ENCODE peak calls at places on chromosome 10, in five cellular contexts. W is brain microvascular endothelial cell, C is thoracic aorta, A is MM.1S, U is heart right ventricle. I is an unnamed sample.

GRCh38 chr10:38118072-38118807 is 24.1 kb downstream of the ZNF37A start:
- DNase-seq in W (no peak), C (no peak), A (no peak), U (no peak), I (no peak)

GRCh38 chr10:119090026-119090808 is 9.6 kb upstream of the EIF3A start:
- DNase-seq in W (no peak), C (no peak), A (no peak), U (no peak), I (peak)

GRCh38 chr10:17075510-17075909 is 54.1 kb downstream of the CUBN start:
- DNase-seq in W (peak), C (no peak), A (no peak), U (no peak), I (no peak)

GRCh38 chr10:78471723-78472541 is 438.3 kb downstream of the RPS24 start:
- DNase-seq in W (no peak), C (no peak), A (no peak), U (no peak), I (peak)

GRCh38 chr10:77555591-77556212 is 81.9 kb downstream of the KCNMA1 start:
- DNase-seq in W (no peak), C (no peak), A (no peak), U (no peak), I (no peak)

GRCh38 chr10:18164093-18164492 is 23.9 kb downstream of the CACNB2 start:
- DNase-seq in W (peak), C (no peak), A (no peak), U (no peak), I (no peak)

GRCh38 chr10:63515002-63515763 is 6.0 kb upstream of the REEP3 start:
- DNase-seq in W (peak), C (no peak), A (no peak), U (peak), I (no peak)

GRCh38 chr10:44706745-44707144 is 204.4 kb upstream of the TMEM72 start:
- DNase-seq in W (peak), C (no peak), A (no peak), U (no peak), I (no peak)

GRCh38 chr10:133379152-133379800 is at the start of gene PAOX:
- DNase-seq in W (no peak), C (no peak), A (peak), U (peak), I (peak)

GRCh38 chr10:109866168-109866994 is 56.9 kb downstream of the XPNPEP1 start:
- DNase-seq in W (peak), C (no peak), A (no peak), U (peak), I (peak)
- TF ChIP-seq CTCF in W (peak), C (no peak), A (peak), U (peak), I (no peak)

DNA sequence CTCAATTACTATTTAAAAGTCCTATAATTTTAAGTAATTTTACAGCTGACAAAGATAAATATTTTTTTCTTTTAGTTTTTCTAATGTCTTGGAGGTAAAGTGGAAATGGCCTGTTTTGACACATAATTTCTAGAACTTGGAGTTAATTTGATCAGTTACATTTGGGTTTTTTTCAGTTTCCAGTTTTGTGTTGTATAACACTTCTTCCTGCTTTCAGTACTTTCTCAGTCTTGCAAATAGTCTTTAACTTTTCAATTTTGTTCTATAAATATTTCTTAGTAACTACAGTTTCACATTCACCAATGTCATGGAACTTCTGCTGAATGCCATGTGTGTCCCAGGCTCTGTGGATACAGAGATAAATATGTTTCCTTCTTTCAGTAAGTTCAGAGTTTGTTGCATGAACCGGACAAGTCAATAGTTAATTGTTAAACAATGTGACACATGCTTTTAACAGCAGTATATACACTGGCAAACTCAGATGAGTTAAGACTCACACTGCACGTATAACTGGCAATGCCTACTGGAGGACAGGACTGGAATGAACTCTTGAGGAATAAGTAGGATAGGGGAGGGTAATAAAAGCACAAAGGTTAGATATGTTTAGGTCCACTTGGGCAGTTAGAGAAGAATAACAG is 4.6 kb downstream of the SHOC2 start:
- DNase-seq in W (no peak), C (no peak), A (no peak), U (no peak), I (no peak)
- H3K4me3 ChIP-seq in W (no peak), C (no peak), A (no peak), U (no peak), I (no peak)

GRCh38 chr10:68027429-68027828 is 47.7 kb downstream of the HERC4 start:
- DNase-seq in W (no peak), C (no peak), A (no peak), U (no peak), I (no peak)

DNA sequence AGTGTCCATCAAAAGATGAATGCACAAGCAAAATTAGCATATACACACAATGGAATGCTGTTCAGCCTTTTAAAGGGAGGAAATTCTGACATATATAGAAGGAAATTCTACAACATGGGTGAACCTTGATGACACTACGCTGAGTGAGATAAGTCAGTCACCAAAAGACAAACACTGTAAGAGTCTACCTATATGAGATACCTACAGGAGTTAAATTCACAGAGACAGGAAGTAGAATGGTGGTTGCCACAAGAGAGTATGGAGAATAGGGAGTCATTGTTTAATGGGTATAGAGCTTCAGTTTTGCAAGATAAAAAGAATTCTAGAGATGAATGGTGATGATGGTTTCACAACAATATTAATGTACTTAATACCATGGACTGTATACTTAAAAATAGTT is 51.8 kb downstream of the HERC4 start:
- DNase-seq in W (no peak), C (no peak), A (no peak), U (no peak), I (no peak)
- H3K27ac ChIP-seq in W (no peak), C (no peak), A (no peak), U (no peak), I (no peak)

GRCh38 chr10:35375091-35375765 is 38.9 kb downstream of the CCNY start:
- DNase-seq in W (no peak), C (no peak), A (no peak), U (no peak), I (no peak)
- TF ChIP-seq CTCF in W (peak), C (no peak), A (no peak), U (no peak), I (no peak)

GRCh38 chr10:101843032-101843991 is at the start of gene KCNIP2:
- DNase-seq in W (no peak), C (no peak), A (no peak), U (peak), I (no peak)
- H3K4me3 ChIP-seq in W (peak), C (peak), A (no peak), U (peak), I (no peak)

GRCh38 chr10:5970527-5970926 is 6.8 kb downstream of the IL15RA start:
- DNase-seq in W (no peak), C (no peak), A (no peak), U (no peak), I (peak)
- H3K27ac ChIP-seq in W (no peak), C (no peak), A (no peak), U (peak), I (peak)

GRCh38 chr10:6912929-6913328 is 332.9 kb upstream of the PRKCQ start:
- DNase-seq in W (no peak), C (no peak), A (peak), U (no peak), I (no peak)
- TF ChIP-seq CTCF in W (no peak), C (no peak), A (no peak), U (no peak), I (no peak)

GRCh38 chr10:24858908-24859270 is 93.5 kb downstream of the PRTFDC1 start:
- DNase-seq in W (no peak), C (no peak), A (no peak), U (no peak), I (no peak)
- H3K4me3 ChIP-seq in W (no peak), C (no peak), A (no peak), U (no peak), I (no peak)

GRCh38 chr10:33262871-33263270 is 71.6 kb downstream of the NRP1 start:
- DNase-seq in W (no peak), C (no peak), A (no peak), U (no peak), I (no peak)

GRCh38 chr10:33263453-33263852 is 71.0 kb downstream of the NRP1 start:
- DNase-seq in W (no peak), C (no peak), A (no peak), U (no peak), I (no peak)

GRCh38 chr10:33257439-33257838 is 77.0 kb downstream of the NRP1 start:
- DNase-seq in W (no peak), C (no peak), A (no peak), U (no peak), I (no peak)

GRCh38 chr10:33258951-33259350 is 75.5 kb downstream of the NRP1 start:
- DNase-seq in W (peak), C (no peak), A (no peak), U (no peak), I (no peak)

GRCh38 chr10:33260403-33261239 is 73.8 kb downstream of the NRP1 start:
- DNase-seq in W (no peak), C (no peak), A (no peak), U (no peak), I (no peak)
- H3K27ac ChIP-seq in W (no peak), C (no peak), A (no peak), U (no peak), I (no peak)

GRCh38 chr10:6191147-6191546 is 11.6 kb upstream of the PFKFB3 start:
- DNase-seq in W (no peak), C (no peak), A (no peak), U (no peak), I (no peak)
- TF ChIP-seq CTCF in W (no peak), C (no peak), A (no peak), U (no peak), I (no peak)